ENCODE peak calls at places on chromosomes 4 and X, in five cellular contexts. U, L, E, X and P are unnamed samples.

GRCh38 chrX:10579753-10580060 is 40.7 kb downstream of the MID1 start:
- DNase-seq in U (no peak), L (no peak), E (no peak), X (no peak), P (no peak)

GRCh38 chr4:7301846-7302630 is 109.7 kb downstream of the SORCS2 start:
- DNase-seq in U (no peak), L (no peak), E (no peak), X (no peak), P (no peak)

GRCh38 chr4:136900706-136901105 is 631.6 kb downstream of the PCDH18 start:
- DNase-seq in U (no peak), L (no peak), E (no peak), X (no peak), P (no peak)

GRCh38 chr4:89078300-89078699 is 21.3 kb upstream of the FAM13A start:
- DNase-seq in U (no peak), L (no peak), E (no peak), X (no peak), P (no peak)

GRCh38 chrX:150525061-150525919 is 43.1 kb upstream of the MTM1 start:
- DNase-seq in U (no peak), L (no peak), E (no peak), X (peak; percentile 54), P (no peak)

GRCh38 chr4:154615211-154615610 is 2.8 kb upstream of the FGG start:
- DNase-seq in U (no peak), L (no peak), E (no peak), X (no peak), P (no peak)

GRCh38 chrX:119272882-119273806 is 37.1 kb downstream of the PGRMC1 start:
- DNase-seq in U (peak; percentile 46), L (no peak), E (peak; percentile 71), X (peak; percentile 28), P (peak; percentile 76)

GRCh38 chr4:181860157-181860556 is 383.0 kb upstream of the TENM3 start:
- DNase-seq in U (no peak), L (no peak), E (no peak), X (no peak), P (no peak)

GRCh38 chr4:151865327-151865726 is 104.5 kb upstream of the GATB start:
- DNase-seq in U (peak; percentile 46), L (no peak), E (no peak), X (peak; percentile 39), P (peak; percentile 82)

GRCh38 chr4:184599492-184600135 is 49.6 kb downstream of the CASP3 start:
- DNase-seq in U (no peak), L (no peak), E (no peak), X (no peak), P (no peak)

GRCh38 chr4:124640037-124640730 is 72.3 kb downstream of the ANKRD50 start:
- DNase-seq in U (no peak), L (no peak), E (no peak), X (peak; percentile 50), P (no peak)

GRCh38 chr4:125359363-125359762 is 44.6 kb downstream of the FAT4 start:
- DNase-seq in U (no peak), L (no peak), E (no peak), X (no peak), P (no peak)

GRCh38 chr4:75844151-75844662 is 58.0 kb downstream of the PPEF2 start:
- DNase-seq in U (no peak), L (no peak), E (no peak), X (no peak), P (no peak)

GRCh38 chr4:156191382-156191781 is 237.7 kb upstream of the CTSO start:
- DNase-seq in U (no peak), L (no peak), E (no peak), X (no peak), P (no peak)

GRCh38 chr4:45453258-45453841 is 670.5 kb downstream of the GABRG1 start:
- DNase-seq in U (no peak), L (no peak), E (no peak), X (no peak), P (no peak)

GRCh38 chr4:56844817-56845580 is 23.5 kb upstream of the SPINK2 start:
- DNase-seq in U (no peak), L (no peak), E (peak; percentile 63), X (no peak), P (no peak)

GRCh38 chrX:22922961-22923360 is 76.8 kb upstream of the DDX53 start:
- DNase-seq in U (no peak), L (no peak), E (no peak), X (no peak), P (no peak)

GRCh38 chr4:8040607-8041006 is 100.9 kb upstream of the AFAP1 start:
- DNase-seq in U (no peak), L (no peak), E (no peak), X (no peak), P (no peak)

GRCh38 chr4:155604718-155605601 is 61.7 kb upstream of the GUCY1A1 start:
- DNase-seq in U (peak; percentile 24), L (no peak), E (no peak), X (peak; percentile 27), P (no peak)

GRCh38 chr4:14115106-14115505 is 487.6 kb upstream of the BOD1L1 start:
- DNase-seq in U (no peak), L (no peak), E (no peak), X (no peak), P (no peak)

GRCh38 chrX:13747836-13748235 is 13.3 kb downstream of the OFD1 start:
- DNase-seq in U (peak; percentile 57), L (no peak), E (no peak), X (peak; percentile 40), P (no peak)

GRCh38 chr4:53816561-53816960 is 225.3 kb upstream of the LNX1 start:
- DNase-seq in U (no peak), L (no peak), E (no peak), X (no peak), P (no peak)

GRCh38 chr4:16026155-16026761 is 57.6 kb downstream of the PROM1 start:
- DNase-seq in U (no peak), L (no peak), E (no peak), X (no peak), P (no peak)

GRCh38 chrX:84907324-84907946 is 96.2 kb upstream of the APOOL start:
- DNase-seq in U (no peak), L (no peak), E (no peak), X (no peak), P (no peak)

GRCh38 chr4:109465065-109465464 is 31.4 kb downstream of the SEC24B start:
- DNase-seq in U (no peak), L (no peak), E (no peak), X (no peak), P (no peak)

GRCh38 chr4:85475631-85476233 is 782 bp downstream of the ARHGAP24 start:
- DNase-seq in U (no peak), L (no peak), E (peak; percentile 52), X (no peak), P (no peak)

GRCh38 chr4:19941434-19941833 is 310.3 kb upstream of the SLIT2 start:
- DNase-seq in U (no peak), L (no peak), E (no peak), X (no peak), P (no peak)

GRCh38 chr4:19944251-19944650 is 307.5 kb upstream of the SLIT2 start:
- DNase-seq in U (no peak), L (no peak), E (no peak), X (no peak), P (no peak)

GRCh38 chr4:19936471-19936870 is 315.2 kb upstream of the SLIT2 start:
- DNase-seq in U (no peak), L (no peak), E (no peak), X (no peak), P (no peak)

GRCh38 chr4:19944806-19945205 is 306.9 kb upstream of the SLIT2 start:
- DNase-seq in U (no peak), L (no peak), E (no peak), X (no peak), P (peak; percentile 58)

GRCh38 chr4:19940861-19941260 is 310.8 kb upstream of the SLIT2 start:
- DNase-seq in U (no peak), L (no peak), E (no peak), X (no peak), P (no peak)
- TF ChIP-seq POLR2AphosphoS5 in U (no peak), L (no peak), E (no peak), X (no peak), P (no peak)

GRCh38 chrX:132636080-132636479 is 147.2 kb upstream of the MBNL3 start:
- DNase-seq in U (no peak), L (no peak), E (no peak), X (no peak), P (no peak)

GRCh38 chrX:132634521-132634920 is 145.7 kb upstream of the MBNL3 start:
- DNase-seq in U (no peak), L (no peak), E (no peak), X (no peak), P (no peak)

DNA sequence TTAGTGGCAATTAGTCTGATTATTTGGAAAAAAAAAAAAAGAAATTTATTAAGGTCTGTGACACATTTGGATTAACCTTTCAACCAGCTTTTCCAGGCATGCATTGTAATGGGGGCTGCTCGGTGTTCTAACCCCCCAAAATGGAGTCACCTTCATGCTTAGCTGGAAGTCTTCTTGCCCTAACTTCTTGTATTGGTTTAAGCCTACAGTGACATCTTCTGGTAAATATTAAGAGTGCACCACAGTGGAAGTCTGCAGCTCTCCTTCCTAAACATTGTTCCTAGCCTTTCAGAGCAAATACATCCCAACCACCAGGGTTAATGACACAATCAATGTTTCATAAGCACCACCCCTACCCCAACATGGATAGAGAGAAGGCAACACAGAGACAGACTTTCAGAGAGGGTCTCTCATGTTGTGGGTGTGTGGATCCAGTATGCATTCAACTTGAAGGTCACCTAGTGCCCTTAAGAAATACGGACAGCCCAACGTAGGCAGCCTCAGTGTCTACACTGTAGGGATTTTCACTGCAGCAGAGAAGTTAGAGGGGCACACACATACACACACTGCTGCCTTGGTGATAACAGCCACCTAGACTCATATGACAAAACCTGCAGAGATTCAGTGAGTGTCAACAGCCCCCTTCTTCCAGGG is 142.9 kb upstream of the MBNL3 start:
- DNase-seq in U (no peak), L (no peak), E (no peak), X (no peak), P (no peak)
- H3K4me3 ChIP-seq in U (no peak overlapping the region), L (no peak overlapping the region), E (no peak overlapping the region), X (no peak overlapping the region), P (no peak overlapping the region)

GRCh38 chrX:71227370-71228062 is 4.5 kb downstream of the GJB1 start:
- DNase-seq in U (no peak), L (no peak), E (no peak), X (no peak), P (no peak)
- TF ChIP-seq POLR2AphosphoS5 in U (no peak), L (no peak), E (no peak), X (no peak), P (no peak)

DNA sequence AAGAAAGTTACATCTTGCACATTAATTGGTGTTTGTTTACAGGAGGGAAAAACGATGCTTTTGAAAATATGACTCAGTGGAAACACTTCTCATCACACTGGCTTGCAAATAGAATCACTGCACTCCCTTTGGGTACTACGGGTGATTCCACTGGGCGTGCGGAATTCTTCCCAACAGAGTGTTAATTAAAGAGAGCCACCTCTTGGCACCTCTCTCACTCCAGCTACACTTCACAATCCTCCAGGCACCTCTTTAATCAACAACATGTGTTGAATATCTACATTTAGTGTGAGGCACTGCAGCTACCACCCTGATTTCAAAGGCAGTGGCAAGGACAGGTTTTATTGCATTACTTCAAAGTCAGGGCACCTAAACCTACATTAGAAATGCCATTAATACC is 51.9 kb upstream of the AP1S2 start:
- DNase-seq in U (no peak), L (no peak), E (no peak), X (no peak), P (no peak)
- H3K4me3 ChIP-seq in U (no peak overlapping the region), L (no peak overlapping the region), E (no peak overlapping the region), X (no peak overlapping the region), P (no peak overlapping the region)